ENCODE peak calls at places on chromosomes 5 and 9, in four cellular contexts. One of them, this sample, is unnamed.

GRCh38 chr9:34568783-34569182 is 20.7 kb downstream of the CNTFR start:
- DNase-seq in cardiac septum: no peak
- DNase-seq in stimulated activated CD4-positive, alpha-beta T cell treated with anti-CD3 and anti-CD28 coated beads, Interleukin-2, amount 100 ng/mL, for 24 hours: no peak
- DNase-seq in ELF-1: no peak
- DNase-seq in this sample: no peak

GRCh38 chr5:53059281-53059680 is 50.3 kb downstream of the MOCS2 start:
- DNase-seq in stimulated activated CD4-positive, alpha-beta T cell treated with anti-CD3 and anti-CD28 coated beads, Interleukin-2, amount 100 ng/mL, for 24 hours: no peak
- DNase-seq in ELF-1: no peak
- DNase-seq in cardiac septum: no peak
- DNase-seq in this sample: no peak

GRCh38 chr9:91166796-91167366 is 194.8 kb downstream of the AUH start:
- DNase-seq in ELF-1: peak
- DNase-seq in cardiac septum: no peak
- DNase-seq in stimulated activated CD4-positive, alpha-beta T cell treated with anti-CD3 and anti-CD28 coated beads, Interleukin-2, amount 100 ng/mL, for 24 hours: no peak
- DNase-seq in this sample: no peak

GRCh38 chr5:74538206-74538661 is 102.3 kb downstream of the ENC1 start:
- DNase-seq in ELF-1: peak
- DNase-seq in stimulated activated CD4-positive, alpha-beta T cell treated with anti-CD3 and anti-CD28 coated beads, Interleukin-2, amount 100 ng/mL, for 24 hours: no peak
- DNase-seq in cardiac septum: peak
- DNase-seq in this sample: no peak

GRCh38 chr9:37529111-37529510 is 43.4 kb downstream of the POLR1E start:
- DNase-seq in ELF-1: no peak
- DNase-seq in stimulated activated CD4-positive, alpha-beta T cell treated with anti-CD3 and anti-CD28 coated beads, Interleukin-2, amount 100 ng/mL, for 24 hours: peak
- DNase-seq in cardiac septum: no peak
- DNase-seq in this sample: no peak

GRCh38 chr9:133991211-133991921 is 758 bp downstream of the VAV2 start:
- DNase-seq in cardiac septum: no peak
- DNase-seq in stimulated activated CD4-positive, alpha-beta T cell treated with anti-CD3 and anti-CD28 coated beads, Interleukin-2, amount 100 ng/mL, for 24 hours: peak
- DNase-seq in ELF-1: no peak
- DNase-seq in this sample: peak

GRCh38 chr5:140632366-140633080 is 452 bp downstream of the CD14 start:
- DNase-seq in stimulated activated CD4-positive, alpha-beta T cell treated with anti-CD3 and anti-CD28 coated beads, Interleukin-2, amount 100 ng/mL, for 24 hours: peak
- DNase-seq in cardiac septum: peak
- DNase-seq in ELF-1: peak
- DNase-seq in this sample: no peak

GRCh38 chr9:100583019-100583802 is 5.3 kb downstream of the CAVIN4 start:
- DNase-seq in stimulated activated CD4-positive, alpha-beta T cell treated with anti-CD3 and anti-CD28 coated beads, Interleukin-2, amount 100 ng/mL, for 24 hours: no peak
- DNase-seq in cardiac septum: no peak
- DNase-seq in ELF-1: no peak
- DNase-seq in this sample: no peak

GRCh38 chr5:137695651-137696428 is 40.0 kb downstream of the KLHL3 start:
- DNase-seq in cardiac septum: no peak
- DNase-seq in stimulated activated CD4-positive, alpha-beta T cell treated with anti-CD3 and anti-CD28 coated beads, Interleukin-2, amount 100 ng/mL, for 24 hours: no peak
- DNase-seq in ELF-1: no peak
- DNase-seq in this sample: no peak

GRCh38 chr5:14342306-14342705 is 199.2 kb downstream of the TRIO start:
- DNase-seq in cardiac septum: no peak
- DNase-seq in stimulated activated CD4-positive, alpha-beta T cell treated with anti-CD3 and anti-CD28 coated beads, Interleukin-2, amount 100 ng/mL, for 24 hours: no peak
- DNase-seq in ELF-1: no peak
- DNase-seq in this sample: no peak

GRCh38 chr9:19481471-19481870 is 72.7 kb downstream of the ACER2 start:
- DNase-seq in stimulated activated CD4-positive, alpha-beta T cell treated with anti-CD3 and anti-CD28 coated beads, Interleukin-2, amount 100 ng/mL, for 24 hours: no peak
- DNase-seq in ELF-1: no peak
- DNase-seq in cardiac septum: no peak
- DNase-seq in this sample: peak

GRCh38 chr9:3704890-3705289 is 179.1 kb upstream of the RFX3 start:
- DNase-seq in cardiac septum: no peak
- DNase-seq in stimulated activated CD4-positive, alpha-beta T cell treated with anti-CD3 and anti-CD28 coated beads, Interleukin-2, amount 100 ng/mL, for 24 hours: no peak
- DNase-seq in ELF-1: no peak
- DNase-seq in this sample: no peak

GRCh38 chr5:110413856-110414255 is 312.6 kb downstream of the TMEM232 start:
- DNase-seq in cardiac septum: no peak
- DNase-seq in ELF-1: no peak
- DNase-seq in stimulated activated CD4-positive, alpha-beta T cell treated with anti-CD3 and anti-CD28 coated beads, Interleukin-2, amount 100 ng/mL, for 24 hours: no peak
- DNase-seq in this sample: no peak

GRCh38 chr5:138568061-138568824 is 7.0 kb downstream of the HSPA9 start:
- DNase-seq in stimulated activated CD4-positive, alpha-beta T cell treated with anti-CD3 and anti-CD28 coated beads, Interleukin-2, amount 100 ng/mL, for 24 hours: no peak
- DNase-seq in cardiac septum: no peak
- DNase-seq in ELF-1: no peak
- DNase-seq in this sample: no peak

GRCh38 chr5:122258241-122258640 is 53.8 kb upstream of the SNCAIP start:
- DNase-seq in ELF-1: no peak
- DNase-seq in cardiac septum: no peak
- DNase-seq in stimulated activated CD4-positive, alpha-beta T cell treated with anti-CD3 and anti-CD28 coated beads, Interleukin-2, amount 100 ng/mL, for 24 hours: no peak
- DNase-seq in this sample: no peak

GRCh38 chr5:107875834-107876233 is 205.1 kb upstream of the EFNA5 start:
- DNase-seq in stimulated activated CD4-positive, alpha-beta T cell treated with anti-CD3 and anti-CD28 coated beads, Interleukin-2, amount 100 ng/mL, for 24 hours: no peak
- DNase-seq in ELF-1: peak
- DNase-seq in cardiac septum: no peak
- DNase-seq in this sample: peak

GRCh38 chr9:96084289-96084688 is 208.8 kb downstream of the ERCC6L2 start:
- DNase-seq in cardiac septum: no peak
- DNase-seq in stimulated activated CD4-positive, alpha-beta T cell treated with anti-CD3 and anti-CD28 coated beads, Interleukin-2, amount 100 ng/mL, for 24 hours: no peak
- DNase-seq in ELF-1: peak
- DNase-seq in this sample: no peak

GRCh38 chr5:112084149-112084548 is 327.2 kb upstream of the NREP start:
- DNase-seq in stimulated activated CD4-positive, alpha-beta T cell treated with anti-CD3 and anti-CD28 coated beads, Interleukin-2, amount 100 ng/mL, for 24 hours: no peak
- DNase-seq in cardiac septum: no peak
- DNase-seq in ELF-1: no peak
- DNase-seq in this sample: no peak

GRCh38 chr9:90433398-90433890 is 209.2 kb downstream of the DIRAS2 start:
- DNase-seq in cardiac septum: no peak
- DNase-seq in stimulated activated CD4-positive, alpha-beta T cell treated with anti-CD3 and anti-CD28 coated beads, Interleukin-2, amount 100 ng/mL, for 24 hours: no peak
- DNase-seq in ELF-1: peak
- DNase-seq in this sample: peak

GRCh38 chr5:58002318-58002717 is 457.6 kb downstream of the PLK2 start:
- DNase-seq in ELF-1: no peak
- DNase-seq in stimulated activated CD4-positive, alpha-beta T cell treated with anti-CD3 and anti-CD28 coated beads, Interleukin-2, amount 100 ng/mL, for 24 hours: no peak
- DNase-seq in cardiac septum: no peak
- DNase-seq in this sample: no peak

GRCh38 chr5:119537704-119538103 is 85.4 kb downstream of the HSD17B4 start:
- DNase-seq in ELF-1: no peak
- DNase-seq in cardiac septum: no peak
- DNase-seq in stimulated activated CD4-positive, alpha-beta T cell treated with anti-CD3 and anti-CD28 coated beads, Interleukin-2, amount 100 ng/mL, for 24 hours: no peak
- DNase-seq in this sample: no peak

GRCh38 chr9:15249042-15249818 is 57.8 kb downstream of the TTC39B start:
- DNase-seq in cardiac septum: no peak
- DNase-seq in ELF-1: peak
- DNase-seq in stimulated activated CD4-positive, alpha-beta T cell treated with anti-CD3 and anti-CD28 coated beads, Interleukin-2, amount 100 ng/mL, for 24 hours: no peak
- DNase-seq in this sample: peak

GRCh38 chr5:69024241-69024651 is 69.6 kb upstream of the SLC30A5 start:
- DNase-seq in stimulated activated CD4-positive, alpha-beta T cell treated with anti-CD3 and anti-CD28 coated beads, Interleukin-2, amount 100 ng/mL, for 24 hours: no peak
- DNase-seq in cardiac septum: no peak
- DNase-seq in ELF-1: peak
- DNase-seq in this sample: peak

GRCh38 chr9:78238061-78239038 is 2.5 kb downstream of the CEP78 start:
- DNase-seq in cardiac septum: no peak
- DNase-seq in stimulated activated CD4-positive, alpha-beta T cell treated with anti-CD3 and anti-CD28 coated beads, Interleukin-2, amount 100 ng/mL, for 24 hours: no peak
- DNase-seq in ELF-1: peak
- DNase-seq in this sample: no peak

GRCh38 chr5:127236254-127236653 is 54.3 kb upstream of the MEGF10 start:
- DNase-seq in cardiac septum: no peak
- DNase-seq in stimulated activated CD4-positive, alpha-beta T cell treated with anti-CD3 and anti-CD28 coated beads, Interleukin-2, amount 100 ng/mL, for 24 hours: no peak
- DNase-seq in ELF-1: no peak
- DNase-seq in this sample: no peak

GRCh38 chr5:82151622-82152021 is 126.5 kb downstream of the RPS23 start:
- DNase-seq in stimulated activated CD4-positive, alpha-beta T cell treated with anti-CD3 and anti-CD28 coated beads, Interleukin-2, amount 100 ng/mL, for 24 hours: no peak
- DNase-seq in cardiac septum: no peak
- DNase-seq in ELF-1: no peak
- DNase-seq in this sample: no peak

This sample was measured in endodermal cell.